ENCODE peak calls at places on chromosomes 11 and 22, in seven cellular contexts. F, P, J, U, W, D and H are unnamed samples.

GRCh38 chr11:36398261-36398953 is 102.3 kb downstream of the PRR5L start:
- DNase-seq in F (peak), P (no peak), J (no peak), U (no peak), W (peak), D (no peak), H (no peak)

GRCh38 chr11:57133616-57134015 is 48.1 kb upstream of the LRRC55 start:
- DNase-seq in F (no peak), P (no peak), J (no peak), U (no peak), W (no peak), D (no peak), H (no peak)

GRCh38 chr22:27537481-27537891 is 264.1 kb downstream of the MN1 start:
- DNase-seq in F (no peak), P (no peak), J (peak), U (no peak), W (no peak), D (no peak), H (no peak)

GRCh38 chr11:60923326-60923725 is 934 bp upstream of the TMEM132A start:
- DNase-seq in F (no peak), P (no peak), J (no peak), U (no peak), W (no peak), D (no peak), H (no peak)

GRCh38 chr22:38935616-38936015 is 21.8 kb upstream of the APOBEC3A start:
- DNase-seq in F (no peak), P (no peak), J (no peak), U (no peak), W (no peak), D (no peak), H (no peak)

GRCh38 chr11:45089251-45089650 is 57.2 kb upstream of the PRDM11 start:
- DNase-seq in F (no peak), P (peak), J (peak), U (no peak), W (no peak), D (peak), H (no peak)

GRCh38 chr11:73139476-73140198 is 2.5 kb downstream of the FCHSD2 start:
- DNase-seq in F (no peak), P (peak), J (peak), U (no peak), W (no peak), D (peak), H (no peak)

GRCh38 chr22:38870791-38871359 is 1.1 kb downstream of the CBX6 start:
- DNase-seq in F (no peak), P (no peak), J (no peak), U (no peak), W (no peak), D (no peak), H (peak)

GRCh38 chr11:9386901-9387300 is 2.4 kb downstream of the IPO7 start:
- DNase-seq in F (no peak), P (no peak), J (no peak), U (no peak), W (no peak), D (no peak), H (no peak)

GRCh38 chr11:130156108-130157022 is 3.2 kb upstream of the ST14 start:
- DNase-seq in F (no peak), P (peak), J (no peak), U (no peak), W (no peak), D (peak), H (no peak)

GRCh38 chr11:107961480-107961879 is 33.2 kb downstream of the RAB39A start:
- DNase-seq in F (no peak), P (no peak), J (no peak), U (no peak), W (no peak), D (no peak), H (no peak)

GRCh38 chr11:13009921-13010736 is 1.0 kb downstream of the RASSF10 start:
- DNase-seq in F (no peak), P (peak), J (no peak), U (peak), W (peak), D (peak), H (peak)

GRCh38 chr11:15224466-15224865 is 109.7 kb downstream of the INSC start:
- DNase-seq in F (no peak), P (no peak), J (no peak), U (no peak), W (no peak), D (no peak), H (no peak)

GRCh38 chr11:32706985-32707736 is 87.3 kb downstream of the CCDC73 start:
- DNase-seq in F (no peak), P (peak), J (peak), U (peak), W (no peak), D (peak), H (no peak)

GRCh38 chr11:14182833-14183340 is 176.1 kb downstream of the RRAS2 start:
- DNase-seq in F (no peak), P (no peak), J (no peak), U (no peak), W (no peak), D (no peak), H (no peak)

GRCh38 chr22:36087784-36088183 is 59.2 kb upstream of the RBFOX2 start:
- DNase-seq in F (no peak), P (no peak), J (no peak), U (no peak), W (peak), D (no peak), H (no peak)

GRCh38 chr11:27754035-27755017 is 54.1 kb upstream of the BDNF start:
- DNase-seq in F (no peak), P (peak), J (no peak), U (no peak), W (no peak), D (peak), H (no peak)

GRCh38 chr11:134659882-134660281 is 247.8 kb upstream of the B3GAT1 start:
- DNase-seq in F (peak), P (no peak), J (no peak), U (no peak), W (no peak), D (no peak), H (no peak)

GRCh38 chr11:31921066-31921465 is 109.9 kb upstream of the PAX6 start:
- DNase-seq in F (no peak), P (no peak), J (peak), U (no peak), W (no peak), D (no peak), H (no peak)

GRCh38 chr11:84812351-84813083 is 814.6 kb downstream of the DLG2 start:
- DNase-seq in F (no peak), P (peak), J (no peak), U (no peak), W (no peak), D (peak), H (no peak)

DNA sequence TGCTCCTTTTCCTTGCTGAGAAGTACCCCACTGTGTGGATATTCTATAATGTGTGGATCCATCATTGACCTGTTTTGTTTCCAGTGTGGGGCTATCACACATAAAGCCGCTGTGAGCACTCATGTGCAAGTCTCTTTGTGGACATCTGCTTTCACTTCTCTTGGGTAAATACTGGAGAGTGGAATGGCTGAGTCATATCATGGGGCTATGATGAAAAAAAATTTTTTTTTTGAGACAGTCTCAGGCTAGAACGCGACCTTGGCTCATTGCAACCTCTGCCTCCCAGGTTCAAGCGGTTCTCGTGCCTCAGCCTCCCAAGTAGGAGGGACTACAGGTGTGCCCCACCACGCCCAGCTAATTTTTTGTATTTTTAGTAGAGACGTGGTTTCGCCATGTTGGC is 7.7 kb upstream of the FAM118A start:
- DNase-seq in F (no peak), P (peak), J (peak), U (peak), W (no peak), D (peak), H (no peak)
- TF ChIP-seq CTCF in F (no peak), P (no peak), J (no peak), U (no peak), W (no peak), D (no peak), H (peak)

GRCh38 chr11:29127456-29127855 is 889.4 kb downstream of the KCNA4 start:
- DNase-seq in F (no peak), P (no peak), J (no peak), U (no peak), W (no peak), D (no peak), H (no peak)

GRCh38 chr11:29120329-29120695 is 896.5 kb downstream of the KCNA4 start:
- DNase-seq in F (no peak), P (no peak), J (no peak), U (no peak), W (no peak), D (no peak), H (no peak)

GRCh38 chr11:29125621-29126020 is 891.2 kb downstream of the KCNA4 start:
- DNase-seq in F (no peak), P (no peak), J (peak), U (peak), W (no peak), D (peak), H (no peak)

GRCh38 chr11:29119691-29120328 is 897.0 kb downstream of the KCNA4 start:
- DNase-seq in F (no peak), P (peak), J (peak), U (peak), W (no peak), D (peak), H (no peak)

DNA sequence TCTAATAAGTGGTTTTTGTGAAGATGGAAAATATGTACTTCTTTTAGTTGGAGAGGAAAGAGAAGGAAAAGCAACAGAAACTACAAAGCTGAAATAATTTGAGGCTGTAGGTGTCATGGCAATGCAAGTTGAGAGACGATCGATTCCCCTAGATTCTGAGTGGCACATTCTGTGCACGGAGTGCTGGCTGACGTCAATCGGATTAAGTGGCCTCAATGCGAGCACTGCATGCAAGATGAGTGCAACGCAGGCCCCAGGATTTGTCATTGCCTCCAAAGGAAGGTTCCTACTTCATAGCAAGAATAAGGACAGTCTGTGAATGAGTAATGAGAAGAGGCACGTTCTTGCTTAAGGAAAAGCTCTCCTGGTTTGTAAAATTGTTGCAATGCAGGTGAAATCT is 892.4 kb downstream of the KCNA4 start:
- DNase-seq in F (no peak), P (no peak), J (peak), U (no peak), W (no peak), D (no peak), H (no peak)
- TF ChIP-seq CTCF in F (no peak), P (no peak), J (no peak), U (no peak), W (no peak), D (no peak), H (no peak)

DNA sequence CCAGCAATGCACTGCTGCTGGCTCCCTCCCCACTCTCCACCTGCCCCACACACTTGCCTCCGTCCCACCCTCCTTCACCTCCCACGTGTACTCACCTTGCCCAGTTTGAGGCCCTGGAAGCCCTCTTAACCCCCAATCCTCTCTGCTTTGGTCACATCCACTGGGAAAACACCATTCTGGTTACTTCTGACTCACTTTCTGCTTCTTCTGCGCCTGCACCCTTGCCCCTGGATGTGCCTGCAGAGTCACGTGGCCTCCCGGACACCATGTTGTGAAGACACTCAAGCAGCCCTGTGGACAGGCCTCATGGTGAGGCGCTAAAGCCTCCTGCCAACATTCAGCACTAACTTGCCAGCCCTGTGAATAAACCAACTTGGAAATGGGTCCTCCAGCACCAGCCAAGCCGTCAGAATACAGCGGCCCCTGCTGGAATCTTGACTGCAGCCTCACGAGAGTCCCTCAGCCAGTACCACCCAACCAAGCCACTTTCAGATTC is 2.6 kb upstream of the NAALADL1 start:
- DNase-seq in F (no peak), P (peak), J (peak), U (no peak), W (no peak), D (peak), H (no peak)
- TF ChIP-seq CTCF in F (no peak), P (peak), J (peak), U (peak), W (peak), D (peak), H (peak)

GRCh38 chr11:76551400-76551799 is 106.6 kb downstream of the EMSY start:
- DNase-seq in F (no peak), P (peak), J (peak), U (peak), W (no peak), D (peak), H (no peak)
- TF ChIP-seq CTCF in F (peak), P (peak), J (peak), U (peak), W (peak), D (no peak), H (peak)